ENCODE peak calls at places on chromosomes 5 and 9, in four cellular contexts. One of them, this sample, is unnamed.

GRCh38 chr5:43140286-43140685 is 19.6 kb downstream of the ZNF131 start:
- DNase-seq in NB4: no peak
- DNase-seq in brain microvascular endothelial cell: peak; percentile 63
- DNase-seq in pancreas: no peak
- DNase-seq in this sample: no peak

GRCh38 chr9:17783227-17783626 is 204.4 kb downstream of the SH3GL2 start:
- DNase-seq in NB4: no peak
- DNase-seq in brain microvascular endothelial cell: no peak
- DNase-seq in pancreas: no peak
- DNase-seq in this sample: no peak

GRCh38 chr9:114910541-114910940 is 19.9 kb downstream of the TNFSF8 start:
- DNase-seq in NB4: no peak
- DNase-seq in brain microvascular endothelial cell: no peak
- DNase-seq in pancreas: no peak
- DNase-seq in this sample: no peak

GRCh38 chr5:73513996-73514395 is 15.8 kb downstream of the BTF3 start:
- DNase-seq in NB4: no peak
- DNase-seq in brain microvascular endothelial cell: no peak
- DNase-seq in pancreas: no peak
- DNase-seq in this sample: peak; percentile 75

GRCh38 chr9:86126998-86127972 is 27.9 kb upstream of the GOLM1 start:
- DNase-seq in NB4: peak; percentile 7
- DNase-seq in brain microvascular endothelial cell: peak; percentile 88
- DNase-seq in pancreas: peak; percentile 96
- DNase-seq in this sample: peak; percentile 93

GRCh38 chr5:133198511-133198910 is 146.7 kb downstream of the HSPA4 start:
- DNase-seq in NB4: no peak
- DNase-seq in brain microvascular endothelial cell: no peak
- DNase-seq in pancreas: no peak
- DNase-seq in this sample: no peak

GRCh38 chr9:126625329-126626116 is 11.8 kb downstream of the LMX1B start:
- DNase-seq in NB4: no peak
- DNase-seq in brain microvascular endothelial cell: no peak
- DNase-seq in pancreas: no peak
- DNase-seq in this sample: no peak

GRCh38 chr5:83253731-83254130 is 176.4 kb downstream of the XRCC4 start:
- DNase-seq in NB4: no peak
- DNase-seq in brain microvascular endothelial cell: no peak
- DNase-seq in pancreas: no peak
- DNase-seq in this sample: no peak

GRCh38 chr9:90044263-90044662 is 439.5 kb downstream of the GADD45G start:
- DNase-seq in NB4: no peak
- DNase-seq in brain microvascular endothelial cell: no peak
- DNase-seq in pancreas: no peak
- DNase-seq in this sample: no peak

GRCh38 chr9:2600307-2600706 is 21.3 kb upstream of the VLDLR start:
- DNase-seq in NB4: no peak
- DNase-seq in brain microvascular endothelial cell: no peak
- DNase-seq in pancreas: no peak
- DNase-seq in this sample: no peak
- TF ChIP-seq CTCF in NB4: peak; percentile 9
- TF ChIP-seq CTCF in brain microvascular endothelial cell: no peak
- TF ChIP-seq CTCF in pancreas: no peak
- TF ChIP-seq CTCF in this sample: no peak

GRCh38 chr5:150046031-150046430 is 40.3 kb downstream of the CSF1R start:
- DNase-seq in NB4: peak; percentile 84
- DNase-seq in brain microvascular endothelial cell: no peak
- DNase-seq in pancreas: no peak
- DNase-seq in this sample: no peak

GRCh38 chr5:150043657-150044333 is 42.6 kb downstream of the CSF1R start:
- DNase-seq in NB4: peak; percentile 69
- DNase-seq in brain microvascular endothelial cell: no peak
- DNase-seq in pancreas: no peak
- DNase-seq in this sample: no peak

GRCh38 chr5:150044334-150044681 is 42.0 kb downstream of the CSF1R start:
- DNase-seq in NB4: no peak
- DNase-seq in brain microvascular endothelial cell: peak; percentile 84
- DNase-seq in pancreas: no peak
- DNase-seq in this sample: no peak

GRCh38 chr5:150044712-150045111 is 41.6 kb downstream of the CSF1R start:
- DNase-seq in NB4: no peak
- DNase-seq in brain microvascular endothelial cell: peak; percentile 33
- DNase-seq in pancreas: no peak
- DNase-seq in this sample: no peak

GRCh38 chr5:150045512-150045911 is 40.8 kb downstream of the CSF1R start:
- DNase-seq in NB4: peak; percentile 42
- DNase-seq in brain microvascular endothelial cell: no peak
- DNase-seq in pancreas: no peak
- DNase-seq in this sample: no peak
- TF ChIP-seq CTCF in NB4: no peak
- TF ChIP-seq CTCF in brain microvascular endothelial cell: peak; percentile 6
- TF ChIP-seq CTCF in pancreas: no peak
- TF ChIP-seq CTCF in this sample: no peak

GRCh38 chr9:77424993-77425392 is 223.1 kb downstream of the GNA14 start:
- DNase-seq in NB4: no peak
- DNase-seq in brain microvascular endothelial cell: peak; percentile 32
- DNase-seq in pancreas: no peak
- DNase-seq in this sample: no peak

GRCh38 chr9:77423841-77424240 is 224.3 kb downstream of the GNA14 start:
- DNase-seq in NB4: no peak
- DNase-seq in brain microvascular endothelial cell: no peak
- DNase-seq in pancreas: no peak
- DNase-seq in this sample: no peak

GRCh38 chr9:77421506-77422265 is 226.4 kb downstream of the GNA14 start:
- DNase-seq in NB4: no peak
- DNase-seq in brain microvascular endothelial cell: peak; percentile 45
- DNase-seq in pancreas: no peak
- DNase-seq in this sample: no peak

GRCh38 chr9:77420641-77421040 is 227.5 kb downstream of the GNA14 start:
- DNase-seq in NB4: no peak
- DNase-seq in brain microvascular endothelial cell: no peak
- DNase-seq in pancreas: no peak
- DNase-seq in this sample: no peak

GRCh38 chr9:77422969-77423368 is 225.2 kb downstream of the GNA14 start:
- DNase-seq in NB4: no peak
- DNase-seq in brain microvascular endothelial cell: no peak
- DNase-seq in pancreas: no peak
- DNase-seq in this sample: no peak
- TF ChIP-seq CTCF in NB4: no peak
- TF ChIP-seq CTCF in brain microvascular endothelial cell: no peak
- TF ChIP-seq CTCF in pancreas: no peak
- TF ChIP-seq CTCF in this sample: no peak

DNA sequence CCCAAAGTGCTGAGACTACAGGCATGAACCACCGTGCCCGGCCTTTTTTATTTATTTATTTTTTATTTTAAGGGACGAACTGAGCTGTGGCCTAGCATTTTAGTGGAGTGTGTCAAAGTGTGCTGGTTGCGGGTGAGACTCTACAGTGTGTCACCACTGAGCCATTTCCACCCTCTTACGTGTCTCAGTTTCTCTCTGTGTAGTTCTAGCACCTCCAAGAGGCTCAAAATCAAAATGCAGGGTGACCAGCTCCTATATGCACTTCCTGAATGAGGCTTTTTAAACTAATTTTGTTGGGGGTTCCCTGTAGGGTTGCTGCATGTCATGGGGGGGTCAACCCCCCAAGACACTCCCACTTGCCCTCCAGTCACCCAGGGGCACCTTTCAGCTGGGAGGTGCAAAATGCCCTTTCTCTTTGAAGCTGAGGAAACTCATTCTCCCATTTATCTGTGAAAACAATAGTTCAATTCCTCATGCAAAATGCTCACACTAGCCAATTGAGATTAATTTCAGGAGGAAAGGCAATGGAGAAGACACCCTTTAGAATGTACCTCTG is 69.3 kb downstream of the COL15A1 start:
- DNase-seq in NB4: no peak
- DNase-seq in brain microvascular endothelial cell: no peak
- DNase-seq in pancreas: no peak
- DNase-seq in this sample: no peak
- TF ChIP-seq CTCF in NB4: no peak
- TF ChIP-seq CTCF in brain microvascular endothelial cell: peak; percentile 11
- TF ChIP-seq CTCF in pancreas: peak; percentile 13
- TF ChIP-seq CTCF in this sample: no peak

GRCh38 chr5:168991991-168992390 is 308.9 kb downstream of the SLIT3 start:
- DNase-seq in NB4: no peak
- DNase-seq in brain microvascular endothelial cell: no peak
- DNase-seq in pancreas: no peak
- DNase-seq in this sample: no peak

GRCh38 chr5:168989731-168990505 is 311.0 kb downstream of the SLIT3 start:
- DNase-seq in NB4: no peak
- DNase-seq in brain microvascular endothelial cell: no peak
- DNase-seq in pancreas: no peak
- DNase-seq in this sample: no peak

GRCh38 chr5:168991311-168991710 is 309.6 kb downstream of the SLIT3 start:
- DNase-seq in NB4: no peak
- DNase-seq in brain microvascular endothelial cell: no peak
- DNase-seq in pancreas: no peak
- DNase-seq in this sample: no peak

GRCh38 chr5:168995024-168995423 is 305.9 kb downstream of the SLIT3 start:
- DNase-seq in NB4: no peak
- DNase-seq in brain microvascular endothelial cell: no peak
- DNase-seq in pancreas: no peak
- DNase-seq in this sample: no peak

GRCh38 chr5:168992687-168993086 is 308.3 kb downstream of the SLIT3 start:
- DNase-seq in NB4: peak; percentile 31
- DNase-seq in brain microvascular endothelial cell: no peak
- DNase-seq in pancreas: no peak
- DNase-seq in this sample: no peak
- TF ChIP-seq CTCF in NB4: peak; percentile 18
- TF ChIP-seq CTCF in brain microvascular endothelial cell: peak; percentile 64
- TF ChIP-seq CTCF in pancreas: no peak
- TF ChIP-seq CTCF in this sample: no peak

GRCh38 chr5:93596310-93596675 is 13.3 kb downstream of the NR2F1 start:
- DNase-seq in NB4: no peak
- DNase-seq in brain microvascular endothelial cell: no peak
- DNase-seq in pancreas: no peak
- DNase-seq in this sample: no peak

GRCh38 chr5:93595420-93596136 is 12.6 kb downstream of the NR2F1 start:
- DNase-seq in NB4: no peak
- DNase-seq in brain microvascular endothelial cell: no peak
- DNase-seq in pancreas: no peak
- DNase-seq in this sample: no peak

GRCh38 chr5:93598141-93598996 is 15.3 kb downstream of the NR2F1 start:
- DNase-seq in NB4: peak; percentile 28
- DNase-seq in brain microvascular endothelial cell: no peak
- DNase-seq in pancreas: no peak
- DNase-seq in this sample: no peak

GRCh38 chr5:93594591-93595419 is 11.8 kb downstream of the NR2F1 start:
- DNase-seq in NB4: no peak
- DNase-seq in brain microvascular endothelial cell: no peak
- DNase-seq in pancreas: no peak
- DNase-seq in this sample: no peak

DNA sequence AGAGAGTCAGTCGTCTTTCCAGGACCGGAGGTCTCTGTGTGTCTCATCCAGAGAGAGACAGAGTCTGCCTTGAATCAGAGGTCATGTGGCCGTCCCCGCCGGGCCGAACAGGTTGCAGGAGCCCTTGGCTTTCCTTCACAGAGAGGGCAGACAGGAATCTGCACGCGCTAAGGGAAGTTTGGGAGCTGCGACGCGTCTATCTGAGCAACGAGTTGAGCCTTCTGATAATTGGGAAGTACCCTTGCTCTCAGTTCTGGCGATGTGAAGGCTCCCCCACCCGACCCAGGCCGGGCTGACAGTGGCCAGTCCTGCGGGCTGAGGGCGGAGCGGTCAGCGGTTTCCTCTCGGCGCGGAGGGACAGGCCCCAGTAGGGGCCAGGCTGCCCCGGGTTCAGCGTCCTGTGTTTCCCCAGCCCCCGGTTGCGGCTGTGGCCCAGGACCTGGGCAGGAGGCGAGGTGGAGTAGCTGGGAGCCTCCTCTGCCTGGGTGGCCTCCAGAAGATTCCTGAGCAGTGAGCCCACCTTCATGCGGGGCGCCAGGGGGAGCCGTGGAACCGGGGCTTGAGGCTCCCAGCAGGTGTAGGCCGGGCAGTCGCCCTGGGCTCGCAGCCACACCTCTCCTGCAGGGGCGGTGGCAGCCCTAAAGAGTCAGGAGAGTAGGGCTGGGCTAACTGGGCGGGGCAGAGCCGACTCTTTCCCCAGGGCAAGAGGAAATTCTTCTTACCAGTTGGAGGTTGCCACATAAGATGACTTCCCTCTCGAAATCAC is 13.8 kb downstream of the NR2F1 start:
- DNase-seq in NB4: peak; percentile 81
- DNase-seq in brain microvascular endothelial cell: no peak
- DNase-seq in pancreas: no peak
- DNase-seq in this sample: peak; percentile 70
- TF ChIP-seq CTCF in NB4: no peak
- TF ChIP-seq CTCF in brain microvascular endothelial cell: peak; percentile 49
- TF ChIP-seq CTCF in pancreas: no peak
- TF ChIP-seq CTCF in this sample: no peak